ENCODE peak calls at places on chromosome 15, in nine cellular contexts. O is Calu3; N is activated gamma-delta T cell treated with Interleukin-2 at 50 U/mL for 16 hours; D is GDM1; P is activated CD4-positive, alpha-beta T cell treated with anti-CD3 and anti-CD28 coated beads, Interleukin-2, amount 10 ng/mL, durations not matched to agents 7 days and 5 days; I is NCI-H510A treated with DMSO at 0.1 percent for 48 hours; H is GM23338; E is anterior cingulate cortex; A is mesendoderm. K is an unnamed sample.

GRCh38 chr15:45162771-45163507 is 24.8 kb downstream of the SHF start:
- DNase-seq in O (peak), N (peak), D (peak), P (peak), I (peak), H (peak), E (peak), A (peak), K (peak)

GRCh38 chr15:59685737-59686297 is 3.3 kb downstream of the BNIP2 start:
- DNase-seq in O (no peak), N (no peak), D (no peak), P (no peak), I (no peak), H (no peak), E (no peak), A (no peak), K (no peak)

GRCh38 chr15:82715003-82715402 is 5.3 kb upstream of the AP3B2 start:
- DNase-seq in O (no peak), N (no peak), D (no peak), P (no peak), I (no peak), H (no peak), E (no peak), A (no peak), K (no peak)

GRCh38 chr15:90683371-90683770 is 33.8 kb upstream of the BLM start:
- DNase-seq in O (no peak), N (no peak), D (no peak), P (no peak), I (no peak), H (no peak), E (no peak), A (no peak), K (no peak)

GRCh38 chr15:89206908-89207331 is 14.5 kb downstream of the RLBP1 start:
- DNase-seq in O (peak), N (peak), D (peak), P (peak), I (peak), H (peak), E (peak), A (peak), K (peak)

GRCh38 chr15:63274427-63274826 is 3.0 kb upstream of the APH1B start:
- DNase-seq in O (no peak), N (no peak), D (no peak), P (peak), I (no peak), H (peak), E (no peak), A (peak), K (no peak)

GRCh38 chr15:59522988-59523461 is 85.0 kb downstream of the FAM81A start:
- DNase-seq in O (no peak), N (peak), D (no peak), P (peak), I (peak), H (peak), E (no peak), A (peak), K (peak)

GRCh38 chr15:29032776-29033175 is 147.0 kb downstream of the APBA2 start:
- DNase-seq in O (no peak), N (no peak), D (no peak), P (no peak), I (no peak), H (no peak), E (no peak), A (no peak), K (no peak)

GRCh38 chr15:79595995-79596622 is 164.0 kb downstream of the MINAR1 start:
- DNase-seq in O (peak), N (no peak), D (peak), P (peak), I (peak), H (peak), E (no peak), A (peak), K (no peak)

GRCh38 chr15:91561371-91562100 is 292.0 kb upstream of the SLCO3A1 start:
- DNase-seq in O (peak), N (no peak), D (no peak), P (no peak), I (no peak), H (no peak), E (peak), A (no peak), K (no peak)

GRCh38 chr15:37108725-37109124 is 8.4 kb upstream of the MEIS2 start:
- DNase-seq in O (no peak), N (no peak), D (no peak), P (no peak), I (no peak), H (no peak), E (no peak), A (no peak), K (no peak)

GRCh38 chr15:89088605-89089315 is 504 bp downstream of the ABHD2 start:
- DNase-seq in O (peak), N (peak), D (no peak), P (peak), I (no peak), H (peak), E (no peak), A (no peak), K (no peak)

GRCh38 chr15:27872355-27872754 is 226.8 kb downstream of the OCA2 start:
- DNase-seq in O (no peak), N (no peak), D (no peak), P (no peak), I (no peak), H (no peak), E (no peak), A (no peak), K (no peak)

GRCh38 chr15:62928242-62928995 is 114.1 kb upstream of the TPM1 start:
- DNase-seq in O (peak), N (no peak), D (no peak), P (no peak), I (no peak), H (no peak), E (no peak), A (peak), K (no peak)

GRCh38 chr15:40097968-40098476 is 10.7 kb downstream of the BMF start:
- DNase-seq in O (no peak), N (no peak), D (peak), P (no peak), I (peak), H (peak), E (no peak), A (no peak), K (no peak)

GRCh38 chr15:82303956-82304640 is 41.5 kb downstream of the SAXO2 start:
- DNase-seq in O (no peak), N (no peak), D (no peak), P (no peak), I (no peak), H (no peak), E (no peak), A (no peak), K (no peak)

GRCh38 chr15:98083203-98083910 is 122.9 kb downstream of the ARRDC4 start:
- DNase-seq in O (no peak), N (no peak), D (no peak), P (no peak), I (no peak), H (peak), E (no peak), A (peak), K (no peak)

GRCh38 chr15:57570994-57571393 is 20.7 kb upstream of the MYZAP start:
- DNase-seq in O (peak), N (no peak), D (no peak), P (no peak), I (no peak), H (no peak), E (no peak), A (no peak), K (no peak)

GRCh38 chr15:77798151-77798550 is 165.4 kb upstream of the LINGO1 start:
- DNase-seq in O (no peak), N (no peak), D (no peak), P (no peak), I (no peak), H (no peak), E (no peak), A (no peak), K (no peak)

GRCh38 chr15:67148196-67148701 is 82.8 kb downstream of the SMAD3 start:
- DNase-seq in O (peak), N (no peak), D (peak), P (no peak), I (no peak), H (no peak), E (no peak), A (no peak), K (no peak)

GRCh38 chr15:43251863-43252241 is 14.9 kb downstream of the TGM5 start:
- DNase-seq in O (no peak), N (no peak), D (no peak), P (no peak), I (no peak), H (no peak), E (no peak), A (no peak), K (no peak)

GRCh38 chr15:100689500-100689899 is 87.1 kb downstream of the ASB7 start:
- DNase-seq in O (no peak), N (no peak), D (no peak), P (no peak), I (no peak), H (no peak), E (no peak), A (no peak), K (no peak)

GRCh38 chr15:52180851-52181450 is 10.2 kb downstream of the GNB5 start:
- DNase-seq in O (no peak), N (no peak), D (no peak), P (no peak), I (no peak), H (no peak), E (no peak), A (no peak), K (no peak)

GRCh38 chr15:69841046-69841828 is 256.5 kb downstream of the TLE3 start:
- DNase-seq in O (no peak), N (no peak), D (no peak), P (no peak), I (no peak), H (no peak), E (no peak), A (no peak), K (no peak)

GRCh38 chr15:96285306-96285705 is 45.2 kb upstream of the NR2F2 start:
- DNase-seq in O (no peak), N (no peak), D (no peak), P (no peak), I (no peak), H (no peak), E (no peak), A (peak), K (no peak)

GRCh38 chr15:56782306-56782705 is 49.0 kb upstream of the ZNF280D start:
- DNase-seq in O (no peak), N (no peak), D (no peak), P (no peak), I (no peak), H (no peak), E (no peak), A (no peak), K (no peak)

GRCh38 chr15:78685157-78685830 is 44.3 kb upstream of the CHRNB4 start:
- DNase-seq in O (no peak), N (no peak), D (no peak), P (no peak), I (no peak), H (peak), E (no peak), A (peak), K (no peak)

GRCh38 chr15:74799843-74800558 is 12.6 kb upstream of the LMAN1L start:
- DNase-seq in O (peak), N (peak), D (peak), P (peak), I (peak), H (peak), E (peak), A (peak), K (peak)

K was measured in effector CD8-positive, alpha-beta T cell.